ENCODE peak calls at places on chromosome 13, in six cellular contexts. D is A549, E is WTC11, U is GM12865, T is BJ, S is mesothelial cell of epicardium. P is an unnamed sample.

GRCh38 chr13:46516624-46517318 is 36.2 kb upstream of the LRCH1 start:
- DNase-seq in D (no peak), S (no peak), T (no peak), U (no peak), E (no peak), P (no peak)

GRCh38 chr13:50810998-50811397 is 32.5 kb downstream of the DLEU7 start:
- DNase-seq in T (no peak), U (peak; percentile 78), S (no peak), D (no peak), E (no peak), P (no peak)

GRCh38 chr13:43153436-43154082 is 130.2 kb downstream of the DNAJC15 start:
- DNase-seq in E (no peak), D (peak; percentile 4), S (no peak), T (peak; percentile 89), U (no peak), P (no peak)

GRCh38 chr13:40486518-40487163 is 179.8 kb downstream of the FOXO1 start:
- DNase-seq in D (no peak), T (no peak), S (no peak), E (no peak), U (no peak), P (no peak)

GRCh38 chr13:20412761-20413355 is 112.8 kb downstream of the CRYL1 start:
- DNase-seq in U (no peak), T (no peak), S (no peak), D (no peak), E (no peak), P (no peak)

GRCh38 chr13:48403151-48403631 is 9.7 kb downstream of the LPAR6 start:
- DNase-seq in T (no peak), S (no peak), D (no peak), E (no peak), U (peak; percentile 67), P (no peak)

GRCh38 chr13:48273346-48273745 is 30.2 kb upstream of the RB1 start:
- DNase-seq in S (no peak), E (no peak), D (no peak), T (no peak), U (no peak), P (no peak)

GRCh38 chr13:95319551-95320274 is 18.5 kb upstream of the ABCC4 start:
- DNase-seq in E (no peak), S (no peak), U (no peak), T (no peak), D (no peak), P (no peak)

GRCh38 chr13:24891476-24892108 is 127.6 kb downstream of the RNF17 start:
- DNase-seq in E (no peak), S (no peak), D (no peak), U (no peak), T (no peak), P (no peak)
- TF ChIP-seq CTCF in E (no peak), S (no peak), D (no peak), U (no peak), T (no peak), P (no peak)

DNA sequence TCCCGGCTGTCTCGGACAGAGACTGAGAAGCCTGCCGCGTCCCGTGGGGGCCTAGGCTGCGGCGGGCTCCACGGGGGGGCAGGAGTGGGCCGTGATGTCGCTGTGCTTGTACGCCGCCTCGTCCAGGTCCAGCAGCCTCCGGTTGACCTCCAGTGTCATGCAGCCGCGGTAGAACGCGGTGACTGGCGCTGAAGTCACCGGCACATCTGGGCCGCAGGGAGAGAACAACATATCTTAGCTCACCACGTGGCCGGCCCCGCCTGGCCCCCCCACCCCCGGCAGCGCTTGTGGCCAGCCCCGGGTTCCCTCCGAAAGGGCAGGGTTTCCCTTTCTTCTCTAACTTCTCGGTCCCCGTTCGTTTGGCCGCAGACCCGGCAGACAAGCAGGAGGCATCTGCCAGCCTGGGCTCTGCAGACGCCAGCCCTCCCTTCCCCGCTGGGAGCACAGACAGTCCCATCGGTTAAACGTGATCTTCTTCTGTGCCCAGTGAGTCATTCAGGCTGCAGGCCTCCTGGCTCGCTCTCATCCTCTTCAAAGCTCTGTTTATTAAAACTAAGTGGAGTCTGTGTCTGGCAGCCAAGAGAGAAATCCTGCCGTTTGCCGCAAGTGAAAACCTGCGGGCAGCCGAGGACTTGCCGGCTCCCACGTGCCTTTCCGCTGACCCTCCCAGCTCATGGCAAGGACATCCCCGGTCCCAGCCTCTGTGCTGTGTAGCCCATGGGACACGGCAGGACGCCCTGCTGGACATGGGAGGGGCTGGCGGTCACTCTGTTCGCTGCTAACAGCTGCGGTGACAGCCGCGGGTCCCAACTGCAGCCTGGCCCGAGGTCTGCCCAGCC is 42.8 kb downstream of the GAS6 start:
- DNase-seq in S (no peak), D (peak; percentile 40), U (no peak), E (no peak), T (peak; percentile 97), P (no peak)
- TF ChIP-seq CTCF in S (no peak), D (no peak), U (no peak), E (no peak), T (peak; percentile 17), P (no peak)

GRCh38 chr13:80070024-80070703 is 270.8 kb downstream of the SPRY2 start:
- DNase-seq in T (no peak), D (no peak), U (no peak), E (peak; percentile 20), S (no peak), P (no peak)
- TF ChIP-seq CTCF in T (no peak), D (no peak), U (no peak), E (no peak), S (no peak), P (no peak)

DNA sequence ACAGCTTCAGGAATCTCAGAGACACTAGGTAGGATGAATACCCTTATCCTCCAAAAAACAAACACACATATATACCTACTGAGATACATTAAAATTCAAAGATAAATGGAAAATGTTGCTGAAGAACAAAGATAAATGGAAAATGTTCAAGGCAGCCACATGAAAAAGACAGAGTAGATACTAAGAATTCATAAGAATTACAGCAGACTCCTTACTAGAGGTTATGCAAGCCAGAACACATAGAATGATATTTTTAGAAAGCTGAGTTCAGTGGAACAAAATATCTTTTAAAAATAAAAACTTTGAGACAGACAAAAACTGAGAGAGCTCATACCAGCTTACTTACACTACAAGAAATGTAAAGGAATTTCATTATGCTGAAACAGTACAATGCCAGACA is 35.6 kb downstream of the UCHL3 start:
- DNase-seq in U (no peak), E (no peak), S (no peak), T (no peak), D (no peak), P (no peak)
- TF ChIP-seq CTCF in U (no peak), E (no peak), S (no peak), T (no peak), D (no peak), P (no peak)

GRCh38 chr13:73058432-73058740 is 419 bp upstream of the KLF5 start:
- DNase-seq in D (no peak), E (no peak), U (no peak), S (no peak), T (no peak), P (no peak)

GRCh38 chr13:73060251-73061160 is 1.7 kb downstream of the KLF5 start:
- DNase-seq in U (peak; percentile 6), S (no peak), E (no peak), D (no peak), T (no peak), P (no peak)

GRCh38 chr13:73058741-73059459 is at the start of gene KLF5:
- DNase-seq in T (peak; percentile 74), S (peak; percentile 95), U (peak; percentile 95), D (peak; percentile 67), E (peak; percentile 99), P (peak; percentile 100)

GRCh38 chr13:73061478-73062275 is 2.9 kb downstream of the KLF5 start:
- DNase-seq in U (no peak), D (no peak), S (no peak), E (no peak), T (no peak), P (no peak)

DNA sequence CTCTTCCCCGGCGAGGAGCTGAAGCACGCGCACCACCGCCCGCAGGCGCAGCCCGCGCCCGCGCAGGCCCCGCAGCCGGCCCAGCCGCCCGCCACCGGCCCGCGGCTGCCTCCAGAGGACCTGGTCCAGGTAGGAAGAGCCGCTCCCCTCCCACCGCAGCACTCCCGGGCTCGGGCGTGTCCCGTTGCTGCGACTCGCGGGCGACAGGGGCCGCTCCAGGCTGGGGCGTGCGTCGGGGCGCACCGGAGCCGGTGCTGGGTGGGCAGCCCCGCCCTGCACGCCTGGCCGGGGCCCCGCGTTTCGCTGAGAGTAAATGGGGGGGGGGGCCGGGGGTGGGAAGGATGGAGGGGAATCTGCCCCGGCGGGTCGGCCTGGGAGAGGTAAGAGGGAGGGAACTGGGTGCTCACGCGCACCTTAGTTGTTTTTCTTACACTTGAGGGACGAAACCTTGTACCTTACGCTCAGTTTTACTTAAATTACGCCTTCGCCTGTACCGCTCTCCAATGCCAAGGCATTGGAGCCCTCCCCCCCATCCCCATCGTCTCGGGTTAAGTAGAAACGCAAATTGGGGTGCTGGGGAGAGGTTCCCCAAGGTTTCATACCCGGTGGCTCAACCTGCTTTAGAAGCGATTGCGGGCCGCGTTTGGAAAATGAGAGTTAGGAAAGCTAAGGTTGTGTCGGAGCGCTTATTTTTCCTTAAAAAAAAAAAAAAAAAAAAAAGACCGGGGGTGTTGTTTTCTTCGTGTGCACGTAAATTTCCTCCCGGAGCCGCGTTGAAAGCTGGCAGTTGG is 850 bp downstream of the KLF5 start:
- DNase-seq in E (peak; percentile 78), D (no peak), S (peak; percentile 53), U (peak; percentile 65), T (no peak), P (peak; percentile 63)
- TF ChIP-seq CTCF in E (no peak), D (peak; percentile 21), S (no peak), U (peak; percentile 23), T (no peak), P (peak; percentile 48)